ENCODE peak calls at places on chromosome 7, in eight cellular contexts. Y is right lobe of liver, E is left lung, Z is uterus, L is psoas muscle, T is aorta, C is stomach, N is GM23248. M is an unnamed sample.

GRCh38 chr7:149625339-149625946 is 127.8 kb upstream of the ZNF746 start:
- DNase-seq in Y (peak; percentile 43), E (peak; percentile 88), Z (peak; percentile 63), L (peak; percentile 69), T (peak; percentile 84), C (peak; percentile 66), N (peak; percentile 83), M (peak; percentile 45)

GRCh38 chr7:116953372-116953726 is at the start of gene ST7:
- DNase-seq in Y (no peak), E (no peak), Z (peak; percentile 69), L (peak; percentile 86), T (peak; percentile 89), C (peak; percentile 63), N (peak; percentile 93), M (peak; percentile 86)

GRCh38 chr7:111762799-111763198 is 200.5 kb upstream of the IMMP2L start:
- DNase-seq in Y (no peak), E (no peak), Z (no peak), L (no peak), T (no peak), C (no peak), N (no peak), M (no peak)

GRCh38 chr7:16891874-16892620 is 10.3 kb upstream of the AGR3 start:
- DNase-seq in Y (no peak), E (no peak), Z (no peak), L (no peak), T (no peak), C (no peak), N (no peak), M (no peak)

GRCh38 chr7:95753440-95753839 is 18.9 kb upstream of the DYNC1I1 start:
- DNase-seq in Y (no peak), E (no peak), Z (no peak), L (no peak), T (no peak), C (no peak), N (no peak), M (no peak)

GRCh38 chr7:128921866-128922440 is 11.4 kb upstream of the KCP start:
- DNase-seq in Y (no peak), E (no peak), Z (no peak), L (peak; percentile 20), T (no peak), C (no peak), N (no peak), M (no peak)

GRCh38 chr7:66125052-66125694 is 10.5 kb downstream of the CRCP start:
- DNase-seq in Y (no peak), E (no peak), Z (no peak), L (no peak), T (no peak), C (no peak), N (no peak), M (no peak)

GRCh38 chr7:142319970-142320369 is 62.1 kb upstream of the PRSS58 start:
- DNase-seq in Y (no peak), E (no peak), Z (no peak), L (no peak), T (no peak), C (no peak), N (peak; percentile 41), M (no peak)

GRCh38 chr7:28778781-28779180 is 179.3 kb downstream of the TRIL start:
- DNase-seq in Y (no peak), E (no peak), Z (no peak), L (no peak), T (no peak), C (no peak), N (peak; percentile 67), M (no peak)

GRCh38 chr7:129368389-129368986 is 65.7 kb upstream of the STRIP2 start:
- DNase-seq in Y (no peak), E (no peak), Z (no peak), L (no peak), T (no peak), C (no peak), N (no peak), M (peak; percentile 52)

GRCh38 chr7:110534241-110534931 is 556.5 kb upstream of the LRRN3 start:
- DNase-seq in Y (peak; percentile 33), E (no peak), Z (no peak), L (no peak), T (no peak), C (no peak), N (peak; percentile 53), M (no peak)

GRCh38 chr7:85471740-85472139 is 284.9 kb upstream of the SEMA3D start:
- DNase-seq in Y (no peak), E (no peak), Z (no peak), L (no peak), T (no peak), C (no peak), N (peak; percentile 35), M (peak; percentile 14)

GRCh38 chr7:75808106-75808505 is 5.5 kb downstream of the CCL24 start:
- DNase-seq in Y (no peak), E (no peak), Z (no peak), L (no peak), T (no peak), C (no peak), N (no peak), M (no peak)

GRCh38 chr7:99137418-99138180 is 6.3 kb downstream of the SMURF1 start:
- DNase-seq in Y (no peak), E (no peak), Z (no peak), L (no peak), T (no peak), C (no peak), N (peak; percentile 89), M (no peak)

GRCh38 chr7:132138817-132139216 is 437.5 kb downstream of the PLXNA4 start:
- DNase-seq in Y (no peak), E (no peak), Z (no peak), L (peak; percentile 61), T (no peak), C (no peak), N (peak; percentile 36), M (no peak)

GRCh38 chr7:142579946-142580345 is 169.3 kb upstream of the PRSS1 start:
- DNase-seq in Y (no peak), E (no peak), Z (no peak), L (no peak), T (no peak), C (no peak), N (no peak), M (no peak)

GRCh38 chr7:12303096-12303495 is 92.0 kb downstream of the TMEM106B start:
- DNase-seq in Y (no peak), E (no peak), Z (no peak), L (no peak), T (no peak), C (no peak), N (no peak), M (no peak)

GRCh38 chr7:137488038-137488437 is 144.5 kb upstream of the PTN start:
- DNase-seq in Y (no peak), E (no peak), Z (no peak), L (no peak), T (no peak), C (no peak), N (peak; percentile 21), M (no peak)

GRCh38 chr7:44057181-44057848 is 8.1 kb downstream of the PGAM2 start:
- DNase-seq in Y (no peak), E (peak; percentile 6), Z (peak; percentile 10), L (peak; percentile 50), T (peak; percentile 49), C (no peak), N (no peak), M (no peak)

GRCh38 chr7:157792954-157793353 is 456.1 kb downstream of the DNAJB6 start:
- DNase-seq in Y (no peak), E (no peak), Z (no peak), L (peak; percentile 2), T (no peak), C (no peak), N (no peak), M (no peak)

GRCh38 chr7:157792241-157792950 is 455.6 kb downstream of the DNAJB6 start:
- DNase-seq in Y (no peak), E (no peak), Z (no peak), L (peak; percentile 34), T (no peak), C (no peak), N (no peak), M (no peak)

GRCh38 chr7:157789942-157790341 is 453.1 kb downstream of the DNAJB6 start:
- DNase-seq in Y (no peak), E (no peak), Z (no peak), L (no peak), T (no peak), C (no peak), N (no peak), M (no peak)

GRCh38 chr7:157791261-157791660 is 454.5 kb downstream of the DNAJB6 start:
- DNase-seq in Y (no peak), E (no peak), Z (no peak), L (no peak), T (no peak), C (no peak), N (no peak), M (no peak)

DNA sequence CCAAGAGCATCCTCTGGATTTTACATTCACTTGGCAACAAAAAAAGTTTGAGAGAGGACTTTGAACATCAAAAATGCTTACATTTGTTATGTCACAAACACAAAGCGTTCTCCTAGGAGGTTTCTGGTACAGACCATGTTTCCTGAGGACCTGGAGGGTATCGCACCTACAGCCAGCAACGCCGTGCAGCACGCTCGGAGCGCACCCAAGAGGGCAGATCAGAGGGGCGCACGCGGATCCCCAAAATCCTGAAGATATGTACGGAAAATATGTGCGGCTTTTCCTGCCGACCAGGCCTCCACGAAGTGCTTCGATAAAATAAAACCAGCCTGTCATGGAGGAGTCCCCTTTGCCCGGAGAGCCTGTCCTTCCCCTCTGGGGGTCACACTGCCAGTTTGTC is 454.9 kb downstream of the DNAJB6 start:
- DNase-seq in Y (no peak), E (no peak), Z (no peak), L (no peak), T (no peak), C (no peak), N (no peak), M (no peak)
- H3K27me3 ChIP-seq in Y (no peaks in the 10 kb centered on the region), E (no peaks in the 10 kb centered on the region), Z (no peaks in the 10 kb centered on the region), L (peaks cover 3% of the 10 kb centered on the region), T (no peaks in the 10 kb centered on the region), C (no peaks in the 10 kb centered on the region), N (no peaks in the 10 kb centered on the region), M (no peaks in the 10 kb centered on the region)

GRCh38 chr7:3922175-3922635 is 621.2 kb downstream of the SDK1 start:
- DNase-seq in Y (no peak), E (no peak), Z (no peak), L (no peak), T (no peak), C (no peak), N (peak; percentile 66), M (no peak)
- H3K4me3 ChIP-seq in Y (no peak overlapping the region), E (no peak overlapping the region), Z (no peak overlapping the region), L (peak overlapping the region; percentile 54), T (no peak overlapping the region), C (no peak overlapping the region), N (no peak overlapping the region), M (no peak overlapping the region)

DNA sequence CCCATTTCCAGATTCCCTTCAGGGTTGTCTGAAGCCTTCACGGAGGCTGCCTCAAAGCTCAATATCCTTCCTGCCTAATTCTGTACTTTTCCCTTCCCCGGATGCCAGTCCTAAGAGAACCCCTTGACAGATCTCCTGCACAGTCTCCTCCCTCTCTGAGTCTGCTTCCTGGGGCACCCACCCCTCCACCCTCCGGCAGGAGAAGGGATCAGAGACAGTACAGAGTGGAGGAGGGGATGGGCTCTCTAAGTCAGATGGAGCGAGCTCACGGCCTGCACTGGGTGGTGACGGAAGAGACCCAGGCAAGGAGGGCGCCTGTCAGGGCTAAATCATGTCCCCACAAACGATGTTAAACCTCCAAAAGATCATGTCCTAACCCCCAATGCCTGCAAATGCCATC is 48.0 kb upstream of the CARD11 start:
- DNase-seq in Y (no peak), E (no peak), Z (no peak), L (no peak), T (no peak), C (no peak), N (no peak), M (no peak)
- H3K27me3 ChIP-seq in Y (no peaks in the 10 kb centered on the region), E (no peaks in the 10 kb centered on the region), Z (no peaks in the 10 kb centered on the region), L (peaks cover 2% of the 10 kb centered on the region), T (no peaks in the 10 kb centered on the region), C (no peaks in the 10 kb centered on the region), N (no peaks in the 10 kb centered on the region), M (no peaks in the 10 kb centered on the region)

GRCh38 chr7:108771853-108772252 is 202.2 kb downstream of the DNAJB9 start:
- DNase-seq in Y (no peak), E (no peak), Z (no peak), L (no peak), T (no peak), C (no peak), N (no peak), M (no peak)
- H3K4me3 ChIP-seq in Y (no peak overlapping the region), E (no peak overlapping the region), Z (no peak overlapping the region), L (no peak overlapping the region), T (no peak overlapping the region), C (no peak overlapping the region), N (no peak overlapping the region), M (no peak overlapping the region)